ENCODE peak calls at places on chromosome 19, in seven cellular contexts. N, Z, E, Y, G, M and W are unnamed samples.

GRCh38 chr19:1052349-1052967 is 12.6 kb downstream of the ABCA7 start:
- DNase-seq in G (no peak), Y (no peak), M (no peak), E (no peak), N (no peak), Z (no peak), W (no peak)

GRCh38 chr19:51317381-51317780 is 5.9 kb downstream of the IGLON5 start:
- DNase-seq in Z (no peak), Y (no peak), E (no peak), M (no peak), G (no peak), N (no peak), W (no peak)

GRCh38 chr19:43624933-43625332 is 5.5 kb upstream of the ZNF428 start:
- DNase-seq in M (no peak), G (peak), Z (no peak), Y (no peak), E (no peak), N (peak), W (peak)

GRCh38 chr19:51422053-51422448 is 4.6 kb upstream of the SIGLEC10 start:
- DNase-seq in Y (no peak), Z (peak), E (no peak), N (peak), M (peak), G (peak), W (peak)

GRCh38 chr19:48629599-48630288 is 7.4 kb downstream of the DBP start:
- DNase-seq in G (no peak), E (no peak), N (no peak), M (no peak), Y (peak), Z (peak), W (no peak)

GRCh38 chr19:42088471-42089190 is 12.7 kb downstream of the ZNF574 start:
- DNase-seq in E (no peak), N (no peak), G (no peak), Z (no peak), Y (no peak), M (no peak), W (no peak)

GRCh38 chr19:40805258-40805868 is 6.4 kb downstream of the EGLN2 start:
- DNase-seq in G (no peak), E (no peak), M (no peak), N (no peak), Y (no peak), Z (no peak), W (no peak)

GRCh38 chr19:49812452-49812996 is 568 bp downstream of the FUZ start:
- DNase-seq in G (no peak), N (no peak), E (no peak), Z (no peak), M (no peak), Y (no peak), W (no peak)

GRCh38 chr19:15479391-15480345 is at the start of gene PGLYRP2:
- DNase-seq in Z (no peak), M (no peak), Y (peak), G (no peak), E (no peak), N (no peak), W (no peak)

GRCh38 chr19:9673912-9674668 is 810 bp downstream of the ZNF562 start:
- DNase-seq in Y (no peak), G (peak), E (no peak), N (no peak), Z (peak), M (no peak), W (no peak)

GRCh38 chr19:55368701-55369563 is 1.3 kb downstream of the IL11 start:
- DNase-seq in G (no peak), E (no peak), N (no peak), M (no peak), Z (no peak), Y (no peak), W (no peak)

GRCh38 chr19:7257148-7258041 is 36.8 kb downstream of the INSR start:
- DNase-seq in M (no peak), G (no peak), E (no peak), Z (peak), Y (no peak), N (no peak), W (no peak)

GRCh38 chr19:5041168-5042038 is 72.5 kb downstream of the KDM4B start:
- DNase-seq in G (no peak), Z (no peak), Y (no peak), M (no peak), E (no peak), N (no peak), W (no peak)

GRCh38 chr19:52138614-52139290 is 986 bp downstream of the ZNF616 start:
- DNase-seq in N (no peak), Y (no peak), M (peak), E (peak), Z (peak), G (peak), W (peak)

GRCh38 chr19:53873451-53874383 is 6.0 kb downstream of the MYADM start:
- DNase-seq in M (no peak), G (no peak), Z (no peak), Y (no peak), E (no peak), N (no peak), W (no peak)

GRCh38 chr19:11041194-11041593 is 48.1 kb upstream of the LDLR start:
- DNase-seq in Z (no peak), E (no peak), M (no peak), Y (no peak), N (no peak), G (no peak), W (no peak)

GRCh38 chr19:55146648-55147218 is 2.3 kb downstream of the TNNT1 start:
- DNase-seq in M (no peak), Y (peak), N (no peak), E (no peak), Z (no peak), G (no peak), W (no peak)

GRCh38 chr19:16613841-16614240 is 14.2 kb downstream of the MED26 start:
- DNase-seq in E (no peak), Z (no peak), Y (no peak), G (no peak), M (no peak), N (no peak), W (no peak)

GRCh38 chr19:35518313-35518712 is 4.9 kb upstream of the DMKN start:
- DNase-seq in E (no peak), M (no peak), Y (no peak), N (no peak), Z (no peak), G (no peak), W (no peak)